ENCODE peak calls at places on chromosome 19, in four cellular contexts. B is AG09319, F is lower leg skin, Z is WTC11. T is an unnamed sample.

GRCh38 chr19:30423481-30423880 is 51.3 kb downstream of the ZNF536 start:
- DNase-seq in B (no peak), F (no peak), Z (no peak), T (no peak)

GRCh38 chr19:16628984-16629691 is 1.1 kb upstream of the MED26 start:
- DNase-seq in B (peak), F (no peak), Z (no peak), T (no peak)

GRCh38 chr19:41917676-41918075 is 10.6 kb downstream of the ERFL start:
- DNase-seq in B (no peak), F (no peak), Z (no peak), T (no peak)

GRCh38 chr19:2491130-2491801 is 15.3 kb downstream of the GADD45B start:
- DNase-seq in B (no peak), F (peak), Z (no peak), T (peak)

GRCh38 chr19:39351537-39352037 is 9.4 kb downstream of the SAMD4B start:
- DNase-seq in B (no peak), F (no peak), Z (no peak), T (no peak)

GRCh38 chr19:33096005-33096404 is 15.0 kb downstream of the GPATCH1 start:
- DNase-seq in B (no peak), F (no peak), Z (no peak), T (no peak)

GRCh38 chr19:34253711-34254551 is 423 bp upstream of the GARRE1 start:
- DNase-seq in B (no peak), F (peak), Z (peak), T (no peak)

GRCh38 chr19:6086081-6086858 is 24.0 kb downstream of the RFX2 start:
- DNase-seq in B (no peak), F (no peak), Z (no peak), T (no peak)

GRCh38 chr19:18020212-18021067 is 12.5 kb downstream of the ARRDC2 start:
- DNase-seq in B (no peak), F (peak), Z (no peak), T (peak)

GRCh38 chr19:39705578-39706188 is 1.4 kb downstream of the LGALS14 start:
- DNase-seq in B (no peak), F (no peak), Z (no peak), T (no peak)

GRCh38 chr19:55467236-55468053 is 2.9 kb upstream of the C19orf85 start:
- DNase-seq in B (peak), F (no peak), Z (peak), T (peak)

GRCh38 chr19:51341066-51341465 is 873 bp downstream of the VSIG10L start:
- DNase-seq in B (no peak), F (no peak), Z (no peak), T (no peak)

GRCh38 chr19:46435009-46435408 is 6.3 kb upstream of the PNMA8C start:
- DNase-seq in B (no peak), F (no peak), Z (no peak), T (no peak)

GRCh38 chr19:46429999-46430398 is 1.3 kb upstream of the PNMA8C start:
- DNase-seq in B (no peak), F (no peak), Z (no peak), T (no peak)

GRCh38 chr19:46428278-46429141 is at the start of gene PNMA8C:
- DNase-seq in B (no peak), F (no peak), Z (peak), T (peak)

GRCh38 chr19:46427518-46427917 is 1.2 kb downstream of the PNMA8C start:
- DNase-seq in B (no peak), F (no peak), Z (no peak), T (no peak)

DNA sequence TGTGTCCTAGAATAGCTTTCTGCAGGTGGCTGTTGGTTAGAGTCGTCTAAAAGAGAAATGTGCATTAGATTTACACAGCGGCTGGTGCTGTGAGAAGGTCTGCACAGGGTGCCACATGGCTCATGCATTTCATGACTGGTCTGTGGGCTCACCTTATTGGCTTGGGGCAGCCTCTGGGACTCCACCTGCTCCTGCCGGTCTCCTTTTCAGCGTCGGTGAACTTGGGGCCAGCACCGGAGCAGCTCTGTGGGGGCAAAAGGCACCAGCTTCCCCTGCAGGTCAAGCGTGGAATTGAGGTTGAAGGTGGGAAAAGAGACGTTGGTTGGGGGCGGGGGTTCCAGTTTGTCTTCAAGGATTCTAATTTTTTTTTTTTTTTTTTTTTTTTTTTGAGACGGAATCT is 3.1 kb upstream of the PNMA8C start:
- DNase-seq in B (no peak), F (no peak), Z (peak), T (no peak)
- TF ChIP-seq CTCF in B (no peak), F (no peak), Z (peak), T (no peak)

GRCh38 chr19:8017808-8018207 is 12.4 kb upstream of the ELAVL1 start:
- DNase-seq in B (no peak), F (no peak), Z (no peak), T (no peak)
- TF ChIP-seq CTCF in B (no peak), F (no peak), Z (no peak), T (no peak)

GRCh38 chr19:36973844-36974195 is 57.7 kb downstream of the ZNF568 start:
- DNase-seq in B (no peak), F (no peak), Z (no peak), T (no peak)

GRCh38 chr19:36972594-36972993 is 56.5 kb downstream of the ZNF568 start:
- DNase-seq in B (no peak), F (no peak), Z (peak), T (no peak)

DNA sequence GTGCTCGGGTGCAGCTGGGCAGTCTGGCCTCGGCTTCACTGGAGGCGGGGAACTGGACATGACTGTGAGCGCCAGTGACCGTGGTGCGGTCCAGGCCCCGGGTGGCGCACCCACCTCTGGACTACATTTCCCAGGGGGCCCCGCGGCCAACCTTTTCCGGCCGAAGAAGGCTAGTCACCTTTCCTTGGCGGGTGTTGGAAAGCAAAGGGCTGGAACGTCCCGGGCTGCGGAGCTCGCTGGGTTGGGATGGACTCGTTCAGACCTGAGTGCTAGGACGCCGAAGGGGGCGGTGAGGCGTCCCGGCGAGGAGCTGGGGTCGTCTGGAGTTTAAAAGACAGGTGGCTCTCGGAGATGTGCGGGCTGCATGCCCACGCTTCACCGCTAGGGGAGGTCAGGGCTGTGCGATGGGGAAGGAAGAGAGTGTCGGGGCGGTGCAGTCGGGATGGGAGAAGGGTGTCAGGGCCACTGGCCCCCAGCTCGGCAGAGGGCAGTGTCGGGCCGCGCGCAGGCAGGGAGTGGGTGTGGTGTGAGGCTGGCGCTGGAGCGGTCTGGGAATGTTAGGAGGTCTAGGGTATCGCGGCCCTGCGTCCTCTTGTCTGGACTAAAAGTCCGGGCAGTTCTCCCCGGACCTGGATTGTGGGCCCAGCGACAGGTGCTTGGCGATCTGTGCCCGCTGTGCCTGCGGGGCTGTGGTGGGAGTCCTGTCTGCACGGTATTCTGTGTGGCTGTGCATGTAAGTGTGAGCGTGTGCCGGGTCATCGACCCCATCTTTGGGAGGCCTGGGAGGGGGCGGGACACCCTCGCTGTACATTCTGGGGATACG is 57.1 kb downstream of the ZNF568 start:
- DNase-seq in B (peak), F (peak), Z (peak), T (no peak)
- TF ChIP-seq CTCF in B (peak), F (no peak), Z (peak), T (no peak)

DNA sequence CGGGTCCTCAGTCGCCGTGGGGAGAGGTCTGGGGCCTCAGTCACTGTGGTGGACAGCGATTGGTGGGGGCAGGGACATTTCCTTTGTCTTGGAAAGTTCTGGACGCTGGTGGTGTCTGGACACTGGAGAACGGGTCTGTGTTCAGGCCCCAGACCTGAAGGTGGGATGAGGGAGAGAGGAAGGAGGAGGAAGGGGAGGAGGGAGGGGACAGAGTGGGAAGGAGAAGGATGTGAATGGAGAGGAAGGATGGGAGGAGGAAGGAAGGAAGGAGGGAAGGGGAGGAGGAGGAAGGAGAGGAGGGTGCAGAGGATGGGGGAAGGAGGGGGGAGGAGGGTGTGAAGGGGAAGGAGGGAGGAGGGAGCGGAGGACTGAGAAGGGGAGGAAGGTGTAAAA is 3.8 kb upstream of the EFNA2 start:
- DNase-seq in B (no peak), F (no peak), Z (no peak), T (no peak)
- TF ChIP-seq CTCF in B (no peak), F (no peak), Z (no peak), T (no peak)

DNA sequence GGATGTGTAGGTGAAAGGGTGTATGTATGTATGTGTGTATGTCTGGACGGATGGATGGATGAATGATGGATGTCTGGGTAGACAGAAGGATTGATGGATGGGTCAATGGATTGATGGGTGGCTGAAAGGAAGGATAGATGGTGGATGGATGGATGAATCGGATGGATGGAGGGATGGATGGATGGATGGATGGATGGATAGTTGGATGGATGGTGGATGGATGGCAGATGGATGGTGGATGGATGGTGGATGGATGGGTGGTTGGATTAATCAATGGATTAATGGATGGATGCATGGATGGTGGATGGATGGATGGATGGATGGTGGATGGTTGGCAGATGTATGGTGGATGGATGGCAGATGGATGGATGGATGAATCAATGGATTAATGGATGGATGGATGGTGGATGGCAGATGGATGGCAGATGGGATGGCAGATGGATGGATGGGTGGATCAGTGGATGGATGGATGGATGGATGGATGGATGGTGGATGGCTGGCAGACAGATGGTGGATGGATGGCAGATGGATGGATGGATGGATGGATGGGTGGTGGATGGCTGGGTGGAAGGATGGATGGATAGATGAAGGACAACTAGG is 16.5 kb upstream of the PPP5C start:
- DNase-seq in B (no peak), F (no peak), Z (no peak), T (no peak)
- TF ChIP-seq CTCF in B (no peak), F (no peak), Z (no peak), T (no peak)

T was measured in Calu3.